ENCODE peak calls at places on chromosomes 5 and 9, in eight cellular contexts. Q is mesendoderm, B is thoracic aorta, E is aorta, G is right atrium auricular region, Y is cardiac muscle cell, M is astrocyte, L is transverse colon. V is an unnamed sample. For H3K27me3 and H3K4me1, the result is how much of the 10 kb centered on the place peaks cover.

GRCh38 chr5:82018462-82018861 is 46.6 kb downstream of the ATG10 start:
- DNase-seq in Q (no peak), B (no peak), E (no peak), G (no peak), Y (peak), M (peak), L (no peak), V (peak)

GRCh38 chr5:157535042-157535865 is 40.3 kb downstream of the ADAM19 start:
- DNase-seq in Q (peak), B (no peak), E (peak), G (peak), Y (no peak), M (peak), L (no peak), V (no peak)

GRCh38 chr5:72280655-72281069 is 39.4 kb downstream of the MRPS27 start:
- DNase-seq in Q (peak), B (no peak), E (no peak), G (no peak), Y (peak), M (peak), L (no peak), V (peak)

GRCh38 chr5:55679556-55679955 is 32.6 kb downstream of the SLC38A9 start:
- DNase-seq in Q (no peak), B (no peak), E (no peak), G (no peak), Y (no peak), M (peak), L (no peak), V (no peak)

GRCh38 chr9:4147476-4148214 is 152.2 kb downstream of the GLIS3 start:
- DNase-seq in Q (peak), B (no peak), E (no peak), G (no peak), Y (peak), M (no peak), L (peak), V (no peak)

GRCh38 chr5:170863646-170864045 is 1.8 kb downstream of the RANBP17 start:
- DNase-seq in Q (no peak), B (no peak), E (no peak), G (no peak), Y (peak), M (peak), L (no peak), V (no peak)

GRCh38 chr5:132008961-132009680 is 2.3 kb downstream of the ACSL6 start:
- DNase-seq in Q (peak), B (no peak), E (peak), G (no peak), Y (no peak), M (no peak), L (no peak), V (no peak)

GRCh38 chr5:43602456-43602817 is 543 bp upstream of the NNT start:
- DNase-seq in Q (peak), B (no peak), E (no peak), G (no peak), Y (peak), M (peak), L (peak), V (peak)

GRCh38 chr5:168948746-168949145 is 352.2 kb downstream of the SLIT3 start:
- DNase-seq in Q (no peak), B (no peak), E (no peak), G (no peak), Y (no peak), M (no peak), L (no peak), V (no peak)

GRCh38 chr5:134225780-134226440 is at the start of gene PPP2CA:
- DNase-seq in Q (peak), B (peak), E (peak), G (peak), Y (peak), M (peak), L (peak), V (peak)

GRCh38 chr5:110442856-110443255 is 283.6 kb downstream of the TMEM232 start:
- DNase-seq in Q (no peak), B (no peak), E (no peak), G (no peak), Y (no peak), M (no peak), L (no peak), V (no peak)

GRCh38 chr5:94288937-94289336 is 329.5 kb downstream of the KIAA0825 start:
- DNase-seq in Q (no peak), B (no peak), E (no peak), G (no peak), Y (no peak), M (peak), L (no peak), V (no peak)

GRCh38 chr9:2389404-2389803 is 232.2 kb upstream of the VLDLR start:
- DNase-seq in Q (no peak), B (no peak), E (no peak), G (no peak), Y (no peak), M (peak), L (no peak), V (no peak)

GRCh38 chr9:2390028-2390427 is 231.6 kb upstream of the VLDLR start:
- DNase-seq in Q (no peak), B (no peak), E (no peak), G (no peak), Y (no peak), M (no peak), L (no peak), V (no peak)

DNA sequence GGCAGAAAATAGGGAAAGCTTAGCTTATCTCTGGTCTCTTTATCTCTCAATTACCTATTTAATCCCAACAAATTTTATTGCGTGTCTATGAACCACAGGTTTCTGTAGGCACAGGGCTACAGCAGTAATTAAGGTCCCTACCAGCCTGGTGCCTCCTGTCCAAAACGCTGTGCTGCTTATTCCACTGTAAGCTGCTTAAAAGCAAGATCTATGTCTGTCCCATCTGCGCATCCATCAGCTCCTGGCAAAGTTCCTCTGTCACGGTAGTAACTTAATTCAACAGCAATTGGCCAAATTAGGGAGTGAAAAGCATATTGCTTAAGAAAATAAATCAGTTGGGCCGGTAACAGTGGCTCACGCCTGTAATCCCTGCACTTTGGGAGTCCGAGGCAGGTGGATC is 235.8 kb upstream of the VLDLR start:
- DNase-seq in Q (no peak), B (no peak), E (no peak), G (no peak), Y (no peak), M (no peak), L (no peak), V (no peak)
- H3K27ac ChIP-seq in Q (no peak), B (no peak), E (no peak), G (no peak), Y (no peak), M (no peak), L (no peak), V (no peak)

DNA sequence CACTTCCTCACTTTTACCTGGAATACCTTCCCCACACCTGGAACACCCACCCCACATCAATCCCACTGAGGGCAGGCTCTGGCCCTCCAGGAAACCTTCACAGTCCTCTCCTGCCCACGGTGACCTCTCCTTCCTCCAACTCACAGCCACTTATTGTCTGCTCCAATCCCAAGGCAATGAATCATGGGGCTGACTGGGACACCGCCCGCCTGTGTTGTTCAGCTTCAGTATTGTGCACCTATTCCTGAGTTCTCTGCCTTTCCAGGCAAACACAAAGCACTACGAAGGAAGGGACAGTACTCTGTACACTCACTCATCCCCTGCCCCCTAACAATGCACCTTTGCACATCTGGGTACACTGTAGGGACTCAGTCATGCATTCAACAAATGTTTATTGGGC is 7.3 kb downstream of the PCDH1 start:
- DNase-seq in Q (no peak), B (no peak), E (peak), G (no peak), Y (no peak), M (no peak), L (peak), V (no peak)
- H3K27me3 ChIP-seq in Q (under half), B (under half), E (under half), G (under half), Y (under half), M (under half), L (under half), V (half or more)

GRCh38 chr5:107469064-107469463 is 201.7 kb downstream of the EFNA5 start:
- DNase-seq in Q (no peak), B (no peak), E (no peak), G (no peak), Y (no peak), M (no peak), L (no peak), V (no peak)
- H3K4me1 ChIP-seq in Q (under half), B (under half), E (under half), G (under half), Y (half or more), M (under half), L (under half), V (under half)

DNA sequence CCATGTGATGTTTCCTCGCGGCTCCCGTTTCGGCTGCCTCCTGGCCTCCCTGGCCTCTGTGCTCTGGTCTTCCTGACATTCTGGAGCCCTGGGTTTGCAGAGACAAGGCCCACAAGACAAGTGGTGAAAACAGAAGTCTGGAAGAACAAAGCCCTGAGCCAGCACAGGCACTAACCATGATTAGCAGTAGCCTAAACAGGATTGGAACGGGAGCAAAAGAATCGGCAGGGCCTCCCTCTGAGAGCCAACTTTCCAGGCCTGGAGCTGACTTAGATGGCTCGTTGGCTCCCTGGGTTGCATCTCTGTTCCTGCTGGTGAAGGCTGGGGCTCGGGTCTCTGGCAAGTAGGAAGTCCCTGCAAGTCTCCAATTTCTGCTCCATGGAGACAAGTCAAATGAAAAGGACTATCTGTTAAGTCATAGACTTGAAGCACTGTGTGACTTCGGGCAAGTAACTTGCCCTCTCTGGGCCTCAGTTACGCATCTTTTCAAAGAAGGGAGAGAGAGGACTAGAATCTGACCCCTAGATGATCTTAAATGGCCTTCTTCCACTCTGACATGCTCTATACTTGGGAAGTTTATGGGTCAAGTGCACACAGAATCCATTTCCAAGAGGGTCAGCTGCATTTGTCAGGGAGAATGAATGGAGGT is 3.3 kb downstream of the COL27A1 start:
- DNase-seq in Q (peak), B (no peak), E (no peak), G (no peak), Y (no peak), M (no peak), L (no peak), V (no peak)
- H3K27ac ChIP-seq in Q (peak), B (peak), E (peak), G (no peak), Y (peak), M (no peak), L (no peak), V (no peak)

DNA sequence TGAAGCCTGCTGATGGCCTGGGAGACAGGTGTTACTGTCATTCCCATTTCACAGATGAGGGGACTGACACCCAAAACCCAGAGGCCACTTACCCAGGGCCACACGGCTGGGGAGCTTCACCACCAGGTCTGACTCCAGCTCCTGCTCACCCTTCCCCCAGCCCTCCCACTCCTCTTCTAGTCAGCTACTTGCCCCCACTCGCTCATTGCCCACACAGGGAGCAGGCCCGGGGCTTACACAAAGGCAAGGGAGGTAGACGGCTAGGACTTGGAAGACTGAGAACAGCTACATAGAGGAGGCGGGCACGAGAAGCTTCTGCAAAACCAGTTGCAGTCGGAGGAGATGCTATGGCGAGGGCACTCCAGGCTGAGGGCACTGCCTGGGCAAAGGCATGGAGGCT is 21.3 kb downstream of the LMX1B start:
- DNase-seq in Q (no peak), B (no peak), E (no peak), G (no peak), Y (no peak), M (no peak), L (no peak), V (no peak)
- H3K27me3 ChIP-seq in Q (half or more), B (under half), E (under half), G (under half), Y (half or more), M (half or more), L (half or more), V (under half)

GRCh38 chr5:147639303-147639702 is 129.4 kb upstream of the DPYSL3 start:
- DNase-seq in Q (no peak), B (no peak), E (no peak), G (no peak), Y (no peak), M (no peak), L (no peak), V (no peak)
- H3K4me1 ChIP-seq in Q (under half), B (under half), E (under half), G (under half), Y (under half), M (under half), L (under half), V (under half)

GRCh38 chr9:88993871-88994819 is 2.9 kb downstream of the S1PR3 start:
- DNase-seq in Q (no peak), B (no peak), E (no peak), G (peak), Y (no peak), M (no peak), L (no peak), V (no peak)
- H3K27ac ChIP-seq in Q (no peak), B (peak), E (peak), G (no peak), Y (no peak), M (no peak), L (no peak), V (no peak)

GRCh38 chr5:44845777-44846176 is 37.0 kb downstream of the MRPS30 start:
- DNase-seq in Q (no peak), B (no peak), E (no peak), G (no peak), Y (no peak), M (no peak), L (no peak), V (no peak)

GRCh38 chr5:44847453-44847852 is 38.7 kb downstream of the MRPS30 start:
- DNase-seq in Q (no peak), B (no peak), E (no peak), G (no peak), Y (no peak), M (no peak), L (no peak), V (no peak)

GRCh38 chr5:44839018-44839681 is 30.4 kb downstream of the MRPS30 start:
- DNase-seq in Q (no peak), B (no peak), E (no peak), G (no peak), Y (no peak), M (no peak), L (no peak), V (no peak)

GRCh38 chr5:44844744-44845143 is 36.0 kb downstream of the MRPS30 start:
- DNase-seq in Q (no peak), B (no peak), E (no peak), G (no peak), Y (no peak), M (no peak), L (no peak), V (no peak)

DNA sequence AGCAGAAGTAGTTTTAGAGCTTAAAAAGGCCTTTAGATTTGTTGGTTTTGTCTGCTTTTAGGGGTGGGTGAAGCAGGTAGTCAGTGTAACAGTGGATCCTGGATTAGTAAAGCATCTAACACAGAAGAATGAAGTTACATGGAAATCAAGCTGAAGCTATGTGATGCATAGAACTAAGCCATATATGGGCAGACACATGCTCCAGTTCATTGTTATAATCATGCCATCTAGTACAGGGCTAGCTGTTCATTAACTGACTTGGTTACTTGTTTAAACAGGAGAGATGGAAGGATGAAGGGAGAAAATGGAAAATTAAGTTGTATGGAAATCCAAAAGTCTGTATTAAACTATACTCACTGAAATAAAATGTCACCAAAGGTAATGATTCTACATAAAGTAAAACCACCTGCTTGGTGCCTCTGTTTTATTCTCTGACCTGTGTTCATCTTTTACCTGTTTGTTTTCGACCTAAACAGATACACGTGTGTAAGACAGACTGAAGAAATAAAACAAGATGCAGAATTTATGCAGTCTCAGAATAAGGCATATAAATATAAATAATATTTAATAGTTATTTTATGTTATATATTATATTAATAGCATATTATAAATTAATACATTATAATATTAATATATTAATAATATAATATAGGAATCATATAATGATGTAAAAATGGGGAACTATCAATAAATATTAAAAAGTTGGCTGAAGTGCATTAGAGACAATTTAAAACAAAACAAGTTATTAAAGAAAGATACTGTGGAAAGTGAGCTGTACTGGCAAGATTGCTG is 33.9 kb downstream of the MRPS30 start:
- DNase-seq in Q (no peak), B (no peak), E (no peak), G (no peak), Y (no peak), M (no peak), L (no peak), V (no peak)
- H3K27me3 ChIP-seq in Q (under half), B (under half), E (under half), G (under half), Y (under half), M (under half), L (under half), V (under half)